ENCODE peak calls at places on chromosome 1, in nine cellular contexts. C is hepatocyte; S is hypothalamus; T is stimulated activated CD4-positive, alpha-beta T cell treated with anti-CD3 and anti-CD28 coated beads, Interleukin-1b, Interleukin-23, amount 100 ng/mL, for 1 hour; U is H9; B is central memory CD4-positive, alpha-beta T cell; X is hepatic stellate cell; Q is activated T-cell treated with anti-CD3 and anti-CD28 coated beads for 1 hour; E is iris pigment epithelial cell. M is an unnamed sample.

GRCh38 chr1:75233302-75233929 is 99.2 kb downstream of the LHX8 start:
- DNase-seq in S (no peak), B (no peak), U (no peak), E (peak; percentile 40), X (no peak), T (no peak), Q (no peak), C (peak; percentile 53), M (peak; percentile 2)

GRCh38 chr1:3632298-3632697 is 7.5 kb downstream of the TPRG1L start:
- DNase-seq in U (no peak), S (no peak), X (no peak), B (no peak), T (no peak), E (no peak), Q (no peak), C (no peak), M (no peak)

GRCh38 chr1:204171751-204172178 is 5.6 kb upstream of the REN start:
- DNase-seq in Q (no peak), X (no peak), E (peak; percentile 78), T (no peak), B (no peak), C (no peak), S (no peak), U (no peak), M (no peak)

GRCh38 chr1:110229348-110230001 is 19.4 kb downstream of the KCNC4 start:
- DNase-seq in E (no peak), X (no peak), U (peak; percentile 45), C (no peak), Q (no peak), B (no peak), S (no peak), T (no peak), M (peak; percentile 78)

GRCh38 chr1:176211395-176212165 is 4.5 kb upstream of the COP1 start:
- DNase-seq in X (no peak), B (no peak), U (no peak), C (peak; percentile 39), E (no peak), Q (no peak), T (no peak), S (no peak), M (no peak)

GRCh38 chr1:48469616-48470500 is 2.1 kb downstream of the SPATA6 start:
- DNase-seq in E (peak; percentile 75), Q (no peak), S (peak; percentile 53), T (no peak), B (no peak), C (peak; percentile 20), U (no peak), X (peak; percentile 31), M (no peak)

GRCh38 chr1:61348025-61348665 is 265.8 kb downstream of the NFIA start:
- DNase-seq in X (no peak), E (no peak), C (no peak), U (no peak), S (no peak), B (no peak), T (no peak), Q (no peak), M (no peak)

GRCh38 chr1:228079601-228080263 is 2.8 kb upstream of the ARF1 start:
- DNase-seq in T (no peak), B (no peak), U (no peak), X (no peak), C (no peak), Q (no peak), E (no peak), S (no peak), M (no peak)

GRCh38 chr1:11492235-11492634 is 13.3 kb downstream of the DISP3 start:
- DNase-seq in B (no peak), T (no peak), E (no peak), C (no peak), Q (no peak), U (no peak), X (no peak), S (no peak), M (no peak)

GRCh38 chr1:222095606-222096475 is 354.0 kb upstream of the DUSP10 start:
- DNase-seq in E (peak; percentile 28), Q (peak; percentile 35), U (peak; percentile 67), T (peak; percentile 46), S (no peak), X (no peak), B (peak; percentile 55), C (peak; percentile 33), M (peak; percentile 71)

GRCh38 chr1:178011101-178011828 is 41.4 kb upstream of the SEC16B start:
- DNase-seq in U (no peak), X (no peak), C (no peak), T (no peak), B (no peak), E (peak; percentile 82), Q (no peak), S (no peak), M (no peak)

GRCh38 chr1:150072959-150073358 is 5.4 kb downstream of the VPS45 start:
- DNase-seq in C (no peak), X (peak; percentile 24), T (no peak), U (no peak), Q (no peak), S (no peak), B (peak; percentile 33), E (peak; percentile 29), M (no peak)

GRCh38 chr1:106465666-106466065 is 590.8 kb upstream of the PRMT6 start:
- DNase-seq in C (no peak), U (no peak), T (no peak), Q (no peak), B (no peak), E (no peak), X (no peak), S (no peak), M (no peak)

GRCh38 chr1:168751195-168751650 is 22.2 kb upstream of the DPT start:
- DNase-seq in X (no peak), B (no peak), Q (no peak), U (no peak), C (peak; percentile 44), E (no peak), S (no peak), T (no peak), M (no peak)

GRCh38 chr1:152442765-152443164 is 28.7 kb upstream of the CRNN start:
- DNase-seq in X (no peak), C (no peak), T (no peak), Q (no peak), B (no peak), S (no peak), U (no peak), E (no peak), M (no peak)